ENCODE peak calls at places on chromosomes 7 and 10, in ten cellular contexts. F, K, X, V, L, R, H, Y, Q and C are unnamed samples.

GRCh38 chr7:21099955-21100354 is 313.3 kb upstream of the SP8 start:
- DNase-seq in X (no peak), V (no peak), R (no peak), H (no peak), K (no peak), L (no peak), Y (no peak), F (no peak), Q (no peak), C (no peak)

GRCh38 chr10:10722422-10722821 is 295.2 kb upstream of the CELF2 start:
- DNase-seq in L (no peak), H (peak; percentile 4), V (no peak), K (no peak), R (no peak), Y (no peak), X (no peak), Q (no peak), F (no peak), C (no peak)

GRCh38 chr10:78286186-78286585 is 252.5 kb downstream of the RPS24 start:
- DNase-seq in R (no peak), F (no peak), X (no peak), Q (no peak), V (no peak), K (no peak), L (no peak), Y (no peak), H (no peak), C (no peak)

GRCh38 chr10:44828515-44829142 is 82.5 kb upstream of the TMEM72 start:
- DNase-seq in X (no peak), V (no peak), L (no peak), F (no peak), Y (no peak), R (no peak), H (peak; percentile 61), Q (no peak), K (no peak), C (no peak)

GRCh38 chr10:127556911-127557310 is 7.8 kb downstream of the NPS start:
- DNase-seq in V (no peak), R (no peak), X (no peak), K (no peak), L (no peak), F (no peak), Y (no peak), Q (peak; percentile 13), H (no peak), C (no peak)

GRCh38 chr7:114183311-114184105 is 231.1 kb upstream of the FOXP2 start:
- DNase-seq in V (no peak), Q (no peak), H (peak; percentile 8), K (no peak), X (no peak), R (no peak), L (no peak), Y (no peak), F (no peak), C (no peak)

GRCh38 chr7:4794591-4795350 is 19.3 kb downstream of the AP5Z1 start:
- DNase-seq in Y (no peak), X (no peak), R (no peak), L (no peak), Q (peak; percentile 47), K (no peak), V (no peak), F (no peak), H (no peak), C (no peak)

GRCh38 chr7:108000875-108001758 is 1.8 kb downstream of the LAMB1 start:
- DNase-seq in F (no peak), Q (peak; percentile 77), X (no peak), V (no peak), Y (no peak), K (no peak), R (no peak), H (peak; percentile 58), L (no peak), C (no peak)

GRCh38 chr7:137096607-137097006 is 228.2 kb downstream of the CHRM2 start:
- DNase-seq in K (no peak), V (no peak), F (no peak), L (no peak), Y (no peak), R (no peak), H (peak; percentile 17), X (no peak), Q (no peak), C (peak; percentile 71)

GRCh38 chr7:156984209-156984891 is 26.1 kb downstream of the MNX1 start:
- DNase-seq in Y (no peak), K (no peak), V (no peak), X (no peak), L (no peak), F (no peak), Q (no peak), R (no peak), H (peak; percentile 58), C (peak; percentile 79)

GRCh38 chr7:47814905-47815613 is 133.2 kb downstream of the PKD1L1 start:
- DNase-seq in Y (no peak), K (no peak), F (no peak), R (no peak), Q (no peak), L (no peak), H (no peak), X (no peak), V (no peak), C (no peak)

GRCh38 chr7:27031289-27032172 is 64.3 kb downstream of the HOXA1 start:
- DNase-seq in V (peak; percentile 59), H (peak; percentile 76), X (no peak), L (peak; percentile 50), Y (no peak), R (no peak), K (peak; percentile 36), F (no peak), Q (peak; percentile 67), C (peak; percentile 31)

GRCh38 chr7:100867796-100868485 is 754 bp downstream of the TRIP6 start:
- DNase-seq in H (no peak), R (no peak), X (no peak), K (peak; percentile 67), Y (no peak), V (no peak), F (no peak), L (peak; percentile 61), Q (peak; percentile 29), C (no peak)

GRCh38 chr7:93040355-93040754 is 77.4 kb downstream of the SAMD9 start:
- DNase-seq in R (no peak), Y (no peak), H (no peak), Q (no peak), F (no peak), X (no peak), K (no peak), L (no peak), V (no peak), C (no peak)

GRCh38 chr7:133109816-133110215 is 27.9 kb upstream of the CHCHD3 start:
- DNase-seq in V (no peak), L (no peak), H (no peak), X (no peak), R (no peak), F (no peak), Q (peak; percentile 2), K (no peak), Y (no peak), C (no peak)